ENCODE peak calls at places on chromosomes 3 and 15, in six cellular contexts. A is NCI-H1092, O is non-pigmented ciliary epithelial cell, Y is testis, V is HS-5, U is cardiac fibroblast. Z is an unnamed sample.

GRCh38 chr3:179355996-179356395 is 8.5 kb downstream of the MFN1 start:
- DNase-seq in A (no peak), O (no peak), Y (no peak), V (no peak), U (no peak), Z (no peak)

GRCh38 chr3:129890125-129890524 is 3.4 kb downstream of the TMCC1 start:
- DNase-seq in A (no peak), O (no peak), Y (no peak), V (no peak), U (no peak), Z (no peak)

GRCh38 chr3:50195501-50196252 is 4.3 kb downstream of the GNAT1 start:
- DNase-seq in A (no peak), O (no peak), Y (no peak), V (no peak), U (peak), Z (no peak)

GRCh38 chr3:159208080-159208479 is 406.2 kb downstream of the MFSD1 start:
- DNase-seq in A (no peak), O (no peak), Y (no peak), V (no peak), U (no peak), Z (peak)

GRCh38 chr3:8445861-8446260 is 55.8 kb upstream of the LMCD1 start:
- DNase-seq in A (no peak), O (peak), Y (no peak), V (peak), U (peak), Z (peak)

GRCh38 chr15:70854669-70854976 is 666 bp upstream of the LARP6 start:
- DNase-seq in A (no peak), O (no peak), Y (no peak), V (no peak), U (peak), Z (no peak)

GRCh38 chr3:67790043-67790442 is 135.6 kb upstream of the SUCLG2 start:
- DNase-seq in A (peak), O (no peak), Y (peak), V (no peak), U (peak), Z (no peak)

GRCh38 chr3:98918586-98918985 is 17.1 kb upstream of the DCBLD2 start:
- DNase-seq in A (no peak), O (no peak), Y (no peak), V (no peak), U (peak), Z (no peak)

GRCh38 chr15:31483924-31484368 is 157.3 kb downstream of the KLF13 start:
- DNase-seq in A (no peak), O (no peak), Y (peak), V (no peak), U (no peak), Z (no peak)

GRCh38 chr3:44509985-44510360 is 32.5 kb upstream of the ZNF445 start:
- DNase-seq in A (no peak), O (no peak), Y (peak), V (no peak), U (peak), Z (no peak)

GRCh38 chr15:71366926-71367325 is 251.7 kb downstream of the THSD4 start:
- DNase-seq in A (no peak), O (no peak), Y (no peak), V (no peak), U (peak), Z (no peak)

GRCh38 chr3:16290007-16290826 is 25.2 kb downstream of the OXNAD1 start:
- DNase-seq in A (no peak), O (no peak), Y (peak), V (no peak), U (peak), Z (no peak)

GRCh38 chr3:157738441-157738840 is 235.2 kb upstream of the VEPH1 start:
- DNase-seq in A (no peak), O (no peak), Y (no peak), V (no peak), U (no peak), Z (no peak)

GRCh38 chr15:82139823-82140268 is 94.0 kb upstream of the MEX3B start:
- DNase-seq in A (no peak), O (no peak), Y (no peak), V (no peak), U (peak), Z (no peak)

GRCh38 chr3:113124256-113124830 is 87.0 kb upstream of the BOC start:
- DNase-seq in A (no peak), O (no peak), Y (peak), V (no peak), U (no peak), Z (no peak)

GRCh38 chr3:69385723-69386483 is at the start of gene FRMD4B:
- DNase-seq in A (peak), O (no peak), Y (peak), V (no peak), U (peak), Z (peak)

GRCh38 chr3:153275514-153275913 is 113.5 kb downstream of the RAP2B start:
- DNase-seq in A (no peak), O (no peak), Y (no peak), V (no peak), U (no peak), Z (no peak)

GRCh38 chr3:126751611-126752302 is 47.7 kb downstream of the CHCHD6 start:
- DNase-seq in A (no peak), O (no peak), Y (no peak), V (no peak), U (no peak), Z (no peak)

GRCh38 chr3:14435175-14436011 is 33.0 kb downstream of the SLC6A6 start:
- DNase-seq in A (no peak), O (no peak), Y (no peak), V (no peak), U (peak), Z (no peak)

GRCh38 chr15:68465861-68466560 is 34.0 kb upstream of the ITGA11 start:
- DNase-seq in A (no peak), O (no peak), Y (no peak), V (no peak), U (no peak), Z (no peak)

GRCh38 chr3:46665763-46666470 is 27.6 kb downstream of the ALS2CL start:
- DNase-seq in A (peak), O (no peak), Y (no peak), V (no peak), U (no peak), Z (no peak)

GRCh38 chr3:99544819-99545281 is 93.5 kb upstream of the COL8A1 start:
- DNase-seq in A (no peak), O (no peak), Y (peak), V (no peak), U (peak), Z (no peak)

GRCh38 chr3:11591401-11592266 is 52.1 kb downstream of the VGLL4 start:
- DNase-seq in A (no peak), O (peak), Y (peak), V (no peak), U (peak), Z (peak)